ENCODE peak calls at places on chromosomes 3 and 15, in ten cellular contexts. P is sciatic nerve; G is astrocyte of the spinal cord; O is tibial nerve; Y is CD8-positive, alpha-beta memory T cell; N is GM03348; H is mesenchymal stem cell; D is T-cell; X is GM04503; B is mesothelial cell of epicardium. A is an unnamed sample.

GRCh38 chr3:51962854-51963530 is 4.3 kb downstream of the PCBP4 start:
- DNase-seq in P (no peak), G (no peak), O (no peak), Y (no peak), N (no peak), H (no peak), D (no peak), X (no peak), B (no peak), A (no peak)

GRCh38 chr15:57224664-57225063 is 151.6 kb upstream of the CGNL1 start:
- DNase-seq in P (no peak), G (peak), O (no peak), Y (no peak), N (peak), H (peak), D (no peak), X (no peak), B (no peak), A (no peak)

GRCh38 chr3:121482651-121483050 is 63.1 kb downstream of the POLQ start:
- DNase-seq in P (no peak), G (peak), O (no peak), Y (no peak), N (peak), H (peak), D (no peak), X (peak), B (no peak), A (no peak)

GRCh38 chr3:119294402-119294888 is 262 bp downstream of the ARHGAP31 start:
- DNase-seq in P (peak), G (no peak), O (peak), Y (peak), N (peak), H (peak), D (peak), X (no peak), B (peak), A (peak)

GRCh38 chr3:46027736-46028397 is 584 bp upstream of the XCR1 start:
- DNase-seq in P (no peak), G (no peak), O (no peak), Y (no peak), N (no peak), H (peak), D (no peak), X (no peak), B (no peak), A (no peak)

GRCh38 chr3:32430900-32431299 is 39.2 kb downstream of the CMTM7 start:
- DNase-seq in P (no peak), G (no peak), O (no peak), Y (no peak), N (no peak), H (no peak), D (no peak), X (no peak), B (no peak), A (no peak)

GRCh38 chr3:103048371-103048722 is 613.5 kb downstream of the ZPLD1 start:
- DNase-seq in P (no peak), G (peak), O (no peak), Y (no peak), N (no peak), H (peak), D (no peak), X (no peak), B (no peak), A (no peak)

GRCh38 chr3:129481783-129482332 is 41.8 kb downstream of the IFT122 start:
- DNase-seq in P (peak), G (peak), O (peak), Y (peak), N (peak), H (no peak), D (peak), X (peak), B (no peak), A (peak)

GRCh38 chr15:78358114-78358513 is 18.0 kb downstream of the CRABP1 start:
- DNase-seq in P (no peak), G (no peak), O (no peak), Y (no peak), N (no peak), H (no peak), D (no peak), X (no peak), B (no peak), A (no peak)

GRCh38 chr15:65382146-65382491 is 4.3 kb upstream of the IGDCC3 start:
- DNase-seq in P (no peak), G (no peak), O (no peak), Y (no peak), N (no peak), H (no peak), D (no peak), X (no peak), B (no peak), A (no peak)

GRCh38 chr3:177126015-177126773 is 71.1 kb downstream of the TBL1XR1 start:
- DNase-seq in P (no peak), G (peak), O (no peak), Y (no peak), N (peak), H (no peak), D (no peak), X (peak), B (no peak), A (no peak)

GRCh38 chr3:47571391-47572165 is 7.1 kb downstream of the CSPG5 start:
- DNase-seq in P (no peak), G (no peak), O (no peak), Y (no peak), N (no peak), H (no peak), D (no peak), X (no peak), B (no peak), A (no peak)

GRCh38 chr15:70596354-70597055 is 166.9 kb downstream of the UACA start:
- DNase-seq in P (no peak), G (peak), O (no peak), Y (no peak), N (peak), H (peak), D (no peak), X (peak), B (peak), A (no peak)

GRCh38 chr3:64988188-64988587 is 300.4 kb upstream of the ADAMTS9 start:
- DNase-seq in P (no peak), G (no peak), O (no peak), Y (no peak), N (no peak), H (peak), D (no peak), X (no peak), B (no peak), A (no peak)

GRCh38 chr3:67077656-67078055 is 79.5 kb downstream of the KBTBD8 start:
- DNase-seq in P (no peak), G (no peak), O (no peak), Y (no peak), N (no peak), H (no peak), D (no peak), X (no peak), B (no peak), A (no peak)

GRCh38 chr3:77606372-77606771 is 566.5 kb downstream of the ROBO2 start:
- DNase-seq in P (no peak), G (no peak), O (no peak), Y (no peak), N (no peak), H (no peak), D (no peak), X (no peak), B (no peak), A (no peak)

GRCh38 chr3:105277656-105278055 is 89.1 kb upstream of the ALCAM start:
- DNase-seq in P (no peak), G (peak), O (no peak), Y (no peak), N (peak), H (peak), D (no peak), X (no peak), B (no peak), A (no peak)

GRCh38 chr3:113743006-113743639 is 2.9 kb downstream of the NAA50 start:
- DNase-seq in P (no peak), G (no peak), O (no peak), Y (no peak), N (no peak), H (no peak), D (no peak), X (no peak), B (no peak), A (no peak)

GRCh38 chr15:61327019-61327631 is 98.0 kb upstream of the RORA start:
- DNase-seq in P (no peak), G (no peak), O (peak), Y (no peak), N (no peak), H (no peak), D (no peak), X (no peak), B (no peak), A (no peak)

A was measured in suprapubic skin.